ENCODE peak calls at places on chromosomes 5 and 9, in four cellular contexts. S is GM23338, M is SK-N-SH, E is OCI-LY7. B is an unnamed sample.

GRCh38 chr5:124280044-124280443 is 466.4 kb downstream of the ZNF608 start:
- DNase-seq in S (no peak), M (no peak), E (no peak), B (no peak)

GRCh38 chr9:20321683-20322082 is 300.6 kb downstream of the MLLT3 start:
- DNase-seq in S (no peak), M (no peak), E (no peak), B (no peak)

GRCh38 chr9:131395027-131395744 is 1.3 kb downstream of the PRRC2B start:
- DNase-seq in S (peak; percentile 81), M (no peak), E (peak; percentile 74), B (peak; percentile 85)

GRCh38 chr9:135328485-135329417 is 150.8 kb upstream of the PPP1R26 start:
- DNase-seq in S (no peak), M (peak; percentile 82), E (no peak), B (no peak)

GRCh38 chr9:86655147-86655546 is 292.2 kb downstream of the GAS1 start:
- DNase-seq in S (no peak), M (no peak), E (no peak), B (no peak)

GRCh38 chr5:145237843-145238242 is 597.3 kb downstream of the PRELID2 start:
- DNase-seq in S (peak; percentile 98), M (peak; percentile 19), E (peak; percentile 63), B (peak; percentile 68)

GRCh38 chr9:99826579-99826978 is 4.9 kb downstream of the NR4A3 start:
- DNase-seq in S (no peak), M (no peak), E (no peak), B (no peak)

GRCh38 chr9:17219261-17219660 is 84.4 kb downstream of the CNTLN start:
- DNase-seq in S (no peak), M (no peak), E (no peak), B (no peak)

GRCh38 chr9:98819231-98819630 is 11.8 kb downstream of the GALNT12 start:
- DNase-seq in S (no peak), M (no peak), E (no peak), B (no peak)

GRCh38 chr5:6183391-6184390 is 194.7 kb downstream of the MED10 start:
- DNase-seq in S (no peak), M (no peak), E (no peak), B (no peak)
- H3K4me1 ChIP-seq in S (no peaks in the 10 kb centered on the region), M (no peaks in the 10 kb centered on the region), E (peaks cover 27% of the 10 kb centered on the region), B (peaks cover 4% of the 10 kb centered on the region)

DNA sequence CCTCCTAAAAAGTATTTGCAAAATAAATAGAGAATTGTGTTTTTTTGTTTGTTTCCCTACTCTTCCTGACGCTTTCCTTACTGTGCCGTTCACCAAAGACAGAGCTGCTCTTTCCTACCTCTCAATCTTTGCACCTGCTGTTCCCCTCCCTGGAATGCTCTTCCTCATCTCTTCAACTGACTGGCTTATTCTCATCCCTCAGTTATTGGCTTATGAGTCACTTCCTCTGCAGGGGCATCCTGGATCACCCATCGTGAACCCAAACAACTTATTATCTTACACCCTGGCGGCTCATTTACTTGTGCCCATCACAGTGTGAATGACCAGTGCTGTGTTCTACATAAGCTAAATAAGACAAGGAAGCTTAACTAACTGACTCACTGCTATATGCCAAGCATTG is 36.1 kb upstream of the CCNG1 start:
- DNase-seq in S (no peak), M (no peak), E (no peak), B (no peak)
- TF ChIP-seq EZH2phosphoT487 in S (no peak), M (no peak), E (no peak), B (no peak)

DNA sequence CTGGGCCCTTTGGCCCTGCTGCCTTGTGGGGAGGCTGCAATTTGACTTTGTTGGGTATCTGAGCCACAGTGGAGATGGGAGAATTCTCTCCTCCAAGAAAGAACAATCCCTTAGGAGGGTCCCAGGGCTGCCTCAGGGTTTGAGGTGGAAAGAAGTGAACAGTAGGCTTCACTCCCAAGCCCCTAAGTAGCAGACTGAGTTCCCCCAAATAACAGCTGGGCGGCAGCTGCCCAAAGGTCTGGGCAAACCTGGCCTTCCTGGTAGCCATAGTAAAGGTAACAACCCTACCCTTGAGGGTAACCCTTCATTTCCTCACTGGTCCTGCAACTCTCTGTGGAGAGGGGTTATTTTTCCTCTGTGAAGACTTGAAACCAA is 746 bp downstream of the RGS3 start:
- DNase-seq in S (no peak), M (no peak), E (no peak), B (no peak)
- H3K4me1 ChIP-seq in S (peaks cover 17% of the 10 kb centered on the region), M (peaks cover 24% of the 10 kb centered on the region), E (no peaks in the 10 kb centered on the region), B (peaks cover 22% of the 10 kb centered on the region)

DNA sequence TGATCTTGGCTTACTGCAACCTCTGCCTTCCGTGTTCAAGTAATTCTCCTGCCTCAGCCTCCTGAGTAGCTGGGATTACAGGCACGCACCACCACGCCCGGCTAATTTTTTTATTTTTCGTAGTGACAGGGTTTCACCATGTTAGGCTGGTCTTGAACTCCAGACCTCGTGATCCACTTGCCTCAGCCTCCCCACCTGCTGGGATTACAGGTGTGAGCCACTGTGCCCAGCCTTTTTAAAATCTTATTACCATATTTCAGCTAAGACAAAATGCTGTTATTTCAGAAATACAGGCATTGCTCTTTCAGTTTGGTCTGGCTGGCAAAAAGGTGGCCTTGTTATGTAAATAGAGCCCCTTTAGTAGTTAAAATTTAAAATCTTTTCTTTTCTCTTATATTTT is 46.9 kb upstream of the GLDC start:
- DNase-seq in S (no peak), M (no peak), E (no peak), B (no peak)
- TF ChIP-seq EZH2phosphoT487 in S (no peak), M (no peak), E (no peak), B (no peak)

DNA sequence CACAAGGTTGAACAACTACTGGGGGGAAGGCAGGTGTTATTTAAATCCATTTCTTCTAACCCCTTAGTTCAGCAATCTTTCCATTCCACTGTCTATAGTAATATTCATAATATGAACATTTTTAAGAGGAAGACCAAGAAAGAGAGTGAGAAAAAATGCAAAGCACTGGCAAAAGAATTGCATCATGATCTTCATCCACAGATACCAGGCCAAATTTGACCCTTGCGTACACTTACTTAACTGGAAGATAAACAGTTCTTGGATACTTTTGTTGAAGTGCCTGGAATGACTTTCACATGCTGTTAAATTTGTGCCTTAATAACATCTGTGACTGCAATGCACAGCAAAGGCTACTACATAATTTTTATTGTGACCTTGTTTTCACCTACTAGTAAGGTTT is 1.8 kb downstream of the PFDN1 start:
- DNase-seq in S (no peak), M (no peak), E (no peak), B (no peak)
- H3K4me1 ChIP-seq in S (peaks cover 7% of the 10 kb centered on the region), M (peaks cover 5% of the 10 kb centered on the region), E (peaks cover 18% of the 10 kb centered on the region), B (peaks cover 7% of the 10 kb centered on the region)

GRCh38 chr5:80182802-80183645 is 72.8 kb downstream of the SERINC5 start:
- DNase-seq in S (peak; percentile 75), M (no peak), E (peak; percentile 76), B (no peak)

GRCh38 chr5:80177236-80177635 is 78.6 kb downstream of the SERINC5 start:
- DNase-seq in S (no peak), M (no peak), E (no peak), B (no peak)

GRCh38 chr5:80185095-80185494 is 70.8 kb downstream of the SERINC5 start:
- DNase-seq in S (no peak), M (no peak), E (peak; percentile 64), B (no peak)

GRCh38 chr5:80184235-80185023 is 71.4 kb downstream of the SERINC5 start:
- DNase-seq in S (peak; percentile 92), M (no peak), E (peak; percentile 45), B (no peak)

GRCh38 chr5:80181618-80182211 is 74.1 kb downstream of the SERINC5 start:
- DNase-seq in S (no peak), M (no peak), E (peak; percentile 95), B (peak; percentile 91)
- TF ChIP-seq EZH2phosphoT487 in S (no peak), M (no peak), E (no peak), B (no peak)

DNA sequence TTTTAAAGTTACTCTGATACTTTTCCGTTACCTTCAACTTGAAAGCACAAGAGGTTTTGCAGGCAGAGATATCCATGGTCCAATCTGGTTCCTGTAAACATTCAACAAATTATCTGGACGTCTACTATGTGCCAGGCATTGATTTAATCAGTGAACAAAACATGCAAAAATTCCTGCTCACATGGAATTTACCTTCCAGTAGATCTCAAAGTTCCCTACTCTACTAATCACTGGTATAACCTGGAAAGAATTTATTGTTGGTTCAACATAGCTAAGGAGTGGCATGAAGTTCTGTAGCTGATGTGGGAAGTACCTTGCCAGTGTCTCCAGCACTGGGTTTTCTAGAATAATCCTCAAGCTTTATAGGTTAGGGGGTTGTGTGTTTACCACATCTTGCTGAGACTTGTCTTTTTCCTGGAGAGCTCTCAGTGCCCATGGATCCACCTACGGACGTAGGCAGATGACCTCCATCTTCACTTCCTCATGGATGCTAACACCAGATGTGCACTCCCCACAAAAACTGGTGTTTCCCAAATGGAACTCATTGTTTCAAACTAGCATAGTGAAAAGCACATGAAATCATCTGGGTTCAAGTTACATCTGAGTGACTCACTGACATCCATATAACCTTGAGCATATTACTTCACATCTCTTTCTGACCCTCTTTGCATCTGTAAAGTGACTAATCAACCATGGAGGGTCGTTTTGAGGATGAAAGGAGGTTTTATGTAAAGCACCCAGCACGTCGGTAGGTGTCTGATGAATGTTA is 10.0 kb downstream of the OCLN start:
- DNase-seq in S (no peak), M (no peak), E (no peak), B (no peak)
- H3K4me1 ChIP-seq in S (peaks cover 25% of the 10 kb centered on the region), M (no peaks in the 10 kb centered on the region), E (peaks cover 5% of the 10 kb centered on the region), B (no peaks in the 10 kb centered on the region)

DNA sequence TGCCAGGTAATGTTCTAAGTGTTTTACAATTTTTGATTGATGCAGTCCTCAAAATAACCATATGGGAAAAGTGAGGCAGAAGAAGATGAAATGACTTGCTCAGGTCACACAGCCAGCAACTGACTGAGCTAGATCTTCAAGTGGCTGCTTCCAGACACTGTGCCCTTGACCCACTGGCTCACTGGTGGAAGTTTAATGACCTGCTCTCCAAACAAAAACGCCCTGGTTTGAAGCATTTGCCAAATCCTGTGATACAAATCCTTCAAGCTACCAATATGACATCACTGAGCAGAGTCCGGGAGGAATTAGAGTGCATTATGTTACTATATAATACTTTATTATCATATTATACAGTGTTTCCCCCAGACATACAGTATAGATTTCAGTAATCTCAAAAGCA is 459.4 kb downstream of the GADD45G start:
- DNase-seq in S (no peak), M (no peak), E (no peak), B (no peak)
- TF ChIP-seq EZH2phosphoT487 in S (no peak), M (no peak), E (no peak), B (no peak)

DNA sequence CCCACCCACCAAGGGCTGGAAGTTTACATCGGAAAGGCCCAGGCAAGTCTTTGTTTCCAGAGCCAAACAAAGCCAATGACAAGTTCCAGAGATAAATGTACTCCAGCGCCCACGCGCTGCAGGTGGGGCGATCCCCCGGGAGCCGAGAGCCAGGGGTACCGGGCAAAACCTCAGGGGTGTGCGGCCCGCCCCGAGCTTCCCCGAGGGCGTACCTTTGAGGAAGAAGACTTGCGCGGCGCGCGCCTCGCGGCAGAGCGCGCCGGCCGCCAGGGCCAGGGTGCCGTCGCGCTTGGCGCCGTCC is 671 bp downstream of the DUSP1 start:
- DNase-seq in S (no peak), M (no peak), E (no peak), B (no peak)
- H3K4me1 ChIP-seq in S (peaks cover 15% of the 10 kb centered on the region), M (peaks cover 41% of the 10 kb centered on the region), E (peaks cover 34% of the 10 kb centered on the region), B (peaks cover 30% of the 10 kb centered on the region)

B was measured in MM.1S.